ENCODE peak calls at places on chromosomes 5 and 9, in six cellular contexts. K is astrocyte of the spinal cord, Z is HCT116, R is mucosa of descending colon, U is left lung, B is lower lobe of right lung. V is an unnamed sample.

GRCh38 chr5:131252824-131253171 is 11.1 kb upstream of the CDC42SE2 start:
- DNase-seq in K (no peak), Z (no peak), R (no peak), U (peak), B (peak), V (no peak)

GRCh38 chr5:91591076-91591475 is 208.0 kb upstream of the ARRDC3 start:
- DNase-seq in K (peak), Z (peak), R (no peak), U (no peak), B (no peak), V (no peak)

GRCh38 chr9:74974558-74974957 is 21.8 kb upstream of the C9orf40 start:
- DNase-seq in K (no peak), Z (no peak), R (no peak), U (no peak), B (no peak), V (no peak)

GRCh38 chr5:128498844-128499455 is 39.1 kb downstream of the FBN2 start:
- DNase-seq in K (peak), Z (peak), R (no peak), U (no peak), B (no peak), V (no peak)

GRCh38 chr9:36137392-36138004 is 965 bp downstream of the GLIPR2 start:
- DNase-seq in K (no peak), Z (no peak), R (no peak), U (peak), B (no peak), V (no peak)

GRCh38 chr5:73759771-73760170 is 133.8 kb downstream of the ARHGEF28 start:
- DNase-seq in K (peak), Z (no peak), R (no peak), U (no peak), B (no peak), V (no peak)

GRCh38 chr9:20558609-20559016 is 63.7 kb downstream of the MLLT3 start:
- DNase-seq in K (peak), Z (no peak), R (no peak), U (no peak), B (no peak), V (no peak)

GRCh38 chr5:81425569-81425968 is 31.6 kb upstream of the ACOT12 start:
- DNase-seq in K (peak), Z (peak), R (no peak), U (no peak), B (no peak), V (no peak)

GRCh38 chr5:79831910-79832309 is 142.3 kb downstream of the CMYA5 start:
- DNase-seq in K (no peak), Z (no peak), R (no peak), U (no peak), B (no peak), V (no peak)

GRCh38 chr9:134501266-134502181 is 140.1 kb upstream of the COL5A1 start:
- DNase-seq in K (peak), Z (no peak), R (no peak), U (peak), B (no peak), V (no peak)

GRCh38 chr5:56516936-56517521 is 283.9 kb upstream of the ANKRD55 start:
- DNase-seq in K (no peak), Z (no peak), R (no peak), U (no peak), B (no peak), V (no peak)

GRCh38 chr9:127030814-127031740 is 91.4 kb downstream of the ANGPTL2 start:
- DNase-seq in K (no peak), Z (no peak), R (no peak), U (no peak), B (no peak), V (no peak)

GRCh38 chr9:87464110-87464991 is 33.3 kb upstream of the DAPK1 start:
- DNase-seq in K (no peak), Z (no peak), R (no peak), U (no peak), B (no peak), V (no peak)

GRCh38 chr9:86057491-86057890 is 41.9 kb downstream of the GOLM1 start:
- DNase-seq in K (no peak), Z (no peak), R (no peak), U (no peak), B (no peak), V (no peak)

GRCh38 chr9:111957856-111958631 is 61.4 kb downstream of the UGCG start:
- DNase-seq in K (peak), Z (no peak), R (no peak), U (no peak), B (no peak), V (no peak)

GRCh38 chr9:6086006-6086655 is 70.7 kb upstream of the RANBP6 start:
- DNase-seq in K (peak), Z (no peak), R (no peak), U (no peak), B (no peak), V (no peak)

GRCh38 chr5:142143878-142144277 is 35.3 kb downstream of the NDFIP1 start:
- DNase-seq in K (peak), Z (peak), R (no peak), U (no peak), B (no peak), V (no peak)

DNA sequence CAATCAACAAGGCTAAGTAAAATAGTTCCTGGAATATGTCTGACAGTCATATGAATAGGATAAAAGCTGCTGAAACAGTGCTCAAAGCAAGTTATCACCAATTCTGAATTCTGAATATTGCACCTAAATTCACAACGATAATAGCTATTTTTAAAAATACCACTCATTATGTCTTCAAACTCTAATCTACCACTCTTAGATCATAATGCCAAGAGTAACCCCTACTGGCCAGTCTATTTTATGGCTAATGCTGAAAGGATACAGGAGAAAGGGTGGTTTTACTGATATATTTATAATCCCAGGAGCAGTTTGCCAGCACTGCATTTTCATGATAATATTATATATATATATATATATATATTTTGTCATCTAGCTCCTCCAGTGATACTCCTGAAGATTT is 232.8 kb downstream of the PDE4D start:
- DNase-seq in K (peak), Z (no peak), R (no peak), U (no peak), B (no peak), V (no peak)
- TF ChIP-seq CTCF in K (peak), Z (no peak), R (no peak), U (no peak), B (peak), V (peak)

GRCh38 chr9:130156672-130157071 is 15.5 kb upstream of the NCS1 start:
- DNase-seq in K (no peak), Z (no peak), R (no peak), U (no peak), B (no peak), V (no peak)
- TF ChIP-seq CTCF in K (no peak), Z (peak), R (no peak), U (no peak), B (no peak), V (no peak)

GRCh38 chr5:502325-503079 is 21.7 kb downstream of the SLC9A3 start:
- DNase-seq in K (no peak), Z (no peak), R (no peak), U (no peak), B (no peak), V (no peak)
- TF ChIP-seq CTCF in K (no peak), Z (no peak), R (no peak), U (no peak), B (no peak), V (no peak)

GRCh38 chr9:83708515-83709158 is 879 bp upstream of the UBQLN1 start:
- DNase-seq in K (no peak), Z (peak), R (peak), U (peak), B (peak), V (peak)

GRCh38 chr9:83715794-83716193 is 8.0 kb upstream of the UBQLN1 start:
- DNase-seq in K (no peak), Z (no peak), R (no peak), U (no peak), B (no peak), V (no peak)

GRCh38 chr9:83715221-83715620 is 7.5 kb upstream of the UBQLN1 start:
- DNase-seq in K (no peak), Z (no peak), R (no peak), U (no peak), B (no peak), V (no peak)

GRCh38 chr9:83714316-83714715 is 6.6 kb upstream of the UBQLN1 start:
- DNase-seq in K (no peak), Z (no peak), R (no peak), U (no peak), B (no peak), V (no peak)
- TF ChIP-seq CTCF in K (peak), Z (peak), R (no peak), U (no peak), B (peak), V (peak)

V was measured in type B pancreatic cell.